ENCODE peak calls at places on chromosomes 4 and X, in nine cellular contexts. T, G, X, A, N, M, R, H and V are unnamed samples.

GRCh38 chrX:129581904-129582303 is 41.8 kb downstream of the OCRL start:
- DNase-seq in T (no peak), G (no peak), X (no peak), A (no peak), N (no peak), M (no peak), R (no peak), H (no peak), V (no peak)

GRCh38 chrX:39650883-39651282 is 446.9 kb downstream of the BCOR start:
- DNase-seq in T (no peak), G (no peak), X (no peak), A (no peak), N (no peak), M (no peak), R (no peak), H (no peak), V (no peak)

GRCh38 chr4:87657525-87657924 is 7.4 kb downstream of the DMP1 start:
- DNase-seq in T (no peak), G (no peak), X (no peak), A (no peak), N (no peak), M (no peak), R (no peak), H (no peak), V (no peak)

GRCh38 chr4:1246111-1246881 is 2.6 kb downstream of the CTBP1 start:
- DNase-seq in T (no peak), G (no peak), X (no peak), A (peak; percentile 30), N (no peak), M (peak; percentile 23), R (peak; percentile 64), H (no peak), V (peak; percentile 66)

GRCh38 chr4:2395038-2395437 is 23.4 kb downstream of the ZFYVE28 start:
- DNase-seq in T (no peak), G (no peak), X (no peak), A (no peak), N (no peak), M (no peak), R (no peak), H (no peak), V (no peak)

GRCh38 chr4:84971319-84971932 is 4.9 kb upstream of the WDFY3 start:
- DNase-seq in T (no peak), G (no peak), X (peak; percentile 53), A (no peak), N (peak; percentile 11), M (peak; percentile 30), R (no peak), H (no peak), V (no peak)

GRCh38 chrX:118550792-118551191 is 55.2 kb downstream of the DOCK11 start:
- DNase-seq in T (no peak), G (no peak), X (no peak), A (no peak), N (no peak), M (no peak), R (no peak), H (no peak), V (no peak)

GRCh38 chr4:15398001-15398400 is 29.8 kb upstream of the C1QTNF7 start:
- DNase-seq in T (no peak), G (no peak), X (no peak), A (no peak), N (no peak), M (no peak), R (no peak), H (no peak), V (no peak)

GRCh38 chrX:107355533-107355932 is 93.9 kb upstream of the FRMPD3 start:
- DNase-seq in T (no peak), G (no peak), X (no peak), A (no peak), N (no peak), M (no peak), R (no peak), H (no peak), V (no peak)

GRCh38 chr4:40825014-40825838 is 75.5 kb downstream of the NSUN7 start:
- DNase-seq in T (no peak), G (no peak), X (no peak), A (no peak), N (no peak), M (no peak), R (no peak), H (no peak), V (peak; percentile 31)

GRCh38 chr4:48432017-48432416 is 51.1 kb upstream of the SLC10A4 start:
- DNase-seq in T (no peak), G (no peak), X (no peak), A (no peak), N (no peak), M (no peak), R (no peak), H (no peak), V (no peak)
- TF ChIP-seq POLR2AphosphoS5 in T (no peak), G (no peak), X (no peak), A (no peak), N (no peak), M (no peak), R (no peak), H (no peak), V (no peak)

GRCh38 chr4:156656911-156657310 is 314.7 kb downstream of the PDGFC start:
- DNase-seq in T (no peak), G (no peak), X (no peak), A (no peak), N (no peak), M (no peak), R (no peak), H (no peak), V (no peak)

GRCh38 chr4:156659570-156659969 is 312.0 kb downstream of the PDGFC start:
- DNase-seq in T (no peak), G (no peak), X (no peak), A (no peak), N (no peak), M (no peak), R (no peak), H (no peak), V (no peak)

GRCh38 chr4:156659983-156660382 is 311.6 kb downstream of the PDGFC start:
- DNase-seq in T (no peak), G (no peak), X (no peak), A (no peak), N (no peak), M (no peak), R (no peak), H (no peak), V (no peak)

DNA sequence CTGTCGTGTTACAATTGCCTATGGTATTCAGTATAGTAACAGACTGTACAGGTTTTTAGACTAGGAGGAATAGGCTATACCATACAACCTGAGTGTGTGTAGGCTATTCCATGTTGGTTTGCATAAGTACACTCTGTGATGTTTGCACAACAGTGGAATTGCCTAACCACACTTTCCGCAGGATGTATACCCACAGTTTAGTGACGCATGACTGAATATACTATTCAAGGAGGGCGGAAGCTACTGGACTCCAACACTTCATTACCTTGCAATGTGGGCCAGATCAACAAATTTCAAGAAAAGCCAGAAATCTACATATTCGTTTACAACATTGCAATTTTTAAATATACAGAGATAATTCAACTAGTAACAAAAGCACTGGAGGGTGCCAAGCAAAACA is 317.2 kb downstream of the PDGFC start:
- DNase-seq in T (no peak), G (no peak), X (peak; percentile 66), A (no peak), N (no peak), M (no peak), R (no peak), H (no peak), V (no peak)
- TF ChIP-seq EP300 in T (no peak), G (no peak), X (no peak), A (no peak), N (no peak), M (no peak), R (no peak), H (no peak), V (no peak)

GRCh38 chr4:148442830-148443549 is 776 bp upstream of the NR3C2 start:
- DNase-seq in T (no peak), G (no peak), X (no peak), A (peak; percentile 42), N (no peak), M (peak; percentile 45), R (peak; percentile 75), H (no peak), V (no peak)

GRCh38 chr4:148443550-148444295 is 1.5 kb upstream of the NR3C2 start:
- DNase-seq in T (no peak), G (peak; percentile 44), X (no peak), A (peak; percentile 40), N (no peak), M (peak; percentile 38), R (peak; percentile 83), H (peak; percentile 67), V (peak; percentile 79)

GRCh38 chr4:148445903-148446261 is 3.7 kb upstream of the NR3C2 start:
- DNase-seq in T (no peak), G (no peak), X (no peak), A (no peak), N (no peak), M (no peak), R (no peak), H (no peak), V (no peak)

GRCh38 chr4:148444296-148445070 is 2.3 kb upstream of the NR3C2 start:
- DNase-seq in T (no peak), G (peak; percentile 42), X (no peak), A (peak; percentile 40), N (peak; percentile 7), M (peak; percentile 74), R (peak; percentile 71), H (peak; percentile 71), V (peak; percentile 79)

DNA sequence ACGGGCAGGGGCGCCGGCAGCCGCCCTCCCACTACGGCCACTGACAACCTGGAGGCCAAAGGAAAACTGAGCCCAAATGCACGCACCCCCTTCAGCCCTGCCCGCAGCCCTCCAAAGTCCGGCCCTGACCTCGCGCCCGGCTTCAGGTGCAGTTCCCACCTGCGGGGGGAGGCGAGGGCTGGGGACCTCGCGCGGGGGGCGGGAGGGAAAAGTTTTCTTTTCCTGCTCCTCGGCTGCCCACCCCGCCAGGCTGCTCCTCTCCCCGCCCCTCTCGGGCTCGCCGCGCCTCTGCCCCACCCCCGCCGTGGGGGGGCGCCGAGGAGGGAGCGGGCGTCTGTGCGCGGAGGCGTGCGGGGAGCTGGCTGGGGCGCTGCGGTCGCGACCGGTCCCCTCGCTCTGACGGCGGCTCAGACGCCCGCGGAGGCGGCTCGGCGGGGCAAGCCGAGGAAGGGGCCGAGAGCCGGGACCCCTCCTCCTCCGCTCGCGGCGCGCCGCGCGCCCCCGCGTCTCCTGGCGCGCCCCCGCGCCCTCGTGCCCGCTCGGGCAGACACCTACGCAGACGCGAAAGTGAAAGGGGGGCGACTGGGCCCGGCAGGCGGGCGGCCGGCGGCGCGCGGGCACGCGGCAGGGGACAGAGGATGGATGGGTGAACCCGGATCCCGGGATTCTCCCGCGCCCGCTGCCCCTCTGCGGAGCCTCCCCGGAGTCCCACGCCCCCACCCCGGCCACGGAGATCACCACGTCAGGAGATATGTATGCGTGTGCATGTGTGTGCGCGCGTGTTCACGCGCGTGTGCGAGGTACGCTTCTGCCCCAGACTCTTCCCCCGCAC is 3.1 kb upstream of the NR3C2 start:
- DNase-seq in T (no peak), G (peak; percentile 66), X (no peak), A (peak; percentile 79), N (peak; percentile 46), M (peak; percentile 72), R (peak; percentile 85), H (peak; percentile 82), V (peak; percentile 85)
- H3K27ac ChIP-seq in T (no peak overlapping the region), G (peak overlapping the region; percentile 90), X (no peak overlapping the region), A (peak overlapping the region; percentile 98), N (no peak overlapping the region), M (no peak overlapping the region), R (peak overlapping the region; percentile 96), H (no peak overlapping the region), V (peak overlapping the region; percentile 96)

DNA sequence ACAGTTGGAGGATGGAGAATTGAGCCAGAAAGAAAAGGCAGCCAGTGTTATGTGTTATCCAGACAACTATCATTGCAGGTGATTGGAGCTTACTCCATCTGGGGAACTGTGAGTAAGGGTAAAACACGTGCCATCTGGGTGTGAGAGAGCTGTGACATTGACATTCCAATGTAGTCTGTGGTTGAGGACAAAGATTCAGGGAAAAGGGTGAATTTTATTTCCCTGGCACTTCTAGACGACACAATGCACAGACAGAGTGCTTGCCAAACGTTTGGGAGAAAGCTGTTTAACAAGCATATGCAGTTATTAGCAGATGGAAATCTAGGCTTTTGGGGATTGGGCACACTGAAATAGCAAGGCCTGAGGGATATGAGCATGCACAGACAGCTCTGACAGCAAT is 21.3 kb upstream of the CTSO start:
- DNase-seq in T (no peak), G (no peak), X (no peak), A (no peak), N (no peak), M (no peak), R (no peak), H (no peak), V (no peak)
- TF ChIP-seq POLR2AphosphoS5 in T (no peak), G (no peak), X (no peak), A (no peak), N (no peak), M (no peak), R (no peak), H (no peak), V (no peak)